ENCODE peak calls at places on chromosomes 16 and 17, in ten cellular contexts. One of them, this sample, is unnamed.

GRCh38 chr16:84881702-84882521 is 62.1 kb downstream of the CRISPLD2 start:
- DNase-seq in esophagus squamous epithelium: no peak
- DNase-seq in ovary: no peak
- DNase-seq in body of pancreas: no peak
- DNase-seq in astrocyte of the spinal cord: peak; percentile 93
- DNase-seq in astrocyte: peak; percentile 91
- DNase-seq in choroid plexus epithelial cell: peak; percentile 88
- DNase-seq in IMR-90: peak; percentile 97
- DNase-seq in AG10803: peak; percentile 91
- DNase-seq in AG04450: peak; percentile 85
- DNase-seq in this sample: peak; percentile 93

GRCh38 chr16:3945751-3946603 is 65.5 kb upstream of the CREBBP start:
- DNase-seq in esophagus squamous epithelium: no peak
- DNase-seq in ovary: no peak
- DNase-seq in body of pancreas: peak; percentile 74
- DNase-seq in astrocyte of the spinal cord: peak; percentile 98
- DNase-seq in astrocyte: peak; percentile 97
- DNase-seq in choroid plexus epithelial cell: peak; percentile 99
- DNase-seq in IMR-90: peak; percentile 99
- DNase-seq in AG10803: peak; percentile 99
- DNase-seq in AG04450: peak; percentile 98
- DNase-seq in this sample: peak; percentile 97

GRCh38 chr17:59746849-59747445 is 39.5 kb downstream of the VMP1 start:
- DNase-seq in esophagus squamous epithelium: no peak
- DNase-seq in ovary: no peak
- DNase-seq in body of pancreas: no peak
- DNase-seq in astrocyte of the spinal cord: peak; percentile 82
- DNase-seq in astrocyte: peak; percentile 39
- DNase-seq in choroid plexus epithelial cell: peak; percentile 80
- DNase-seq in IMR-90: peak; percentile 71
- DNase-seq in AG10803: peak; percentile 74
- DNase-seq in AG04450: no peak
- DNase-seq in this sample: peak; percentile 53

GRCh38 chr16:27240948-27241531 is 27.5 kb downstream of the NSMCE1 start:
- DNase-seq in esophagus squamous epithelium: no peak
- DNase-seq in ovary: peak; percentile 14
- DNase-seq in body of pancreas: no peak
- DNase-seq in astrocyte of the spinal cord: peak; percentile 50
- DNase-seq in astrocyte: peak; percentile 59
- DNase-seq in choroid plexus epithelial cell: peak; percentile 83
- DNase-seq in IMR-90: peak; percentile 80
- DNase-seq in AG10803: peak; percentile 83
- DNase-seq in AG04450: no peak
- DNase-seq in this sample: peak; percentile 81

GRCh38 chr17:68697850-68698313 is 96.7 kb upstream of the FAM20A start:
- DNase-seq in esophagus squamous epithelium: no peak
- DNase-seq in ovary: peak; percentile 62
- DNase-seq in body of pancreas: no peak
- DNase-seq in astrocyte of the spinal cord: peak; percentile 51
- DNase-seq in astrocyte: peak; percentile 19
- DNase-seq in choroid plexus epithelial cell: peak; percentile 85
- DNase-seq in IMR-90: peak; percentile 68
- DNase-seq in AG10803: peak; percentile 89
- DNase-seq in AG04450: no peak
- DNase-seq in this sample: peak; percentile 22

GRCh38 chr16:87178177-87178863 is 138.9 kb downstream of the C16orf95 start:
- DNase-seq in esophagus squamous epithelium: no peak
- DNase-seq in ovary: no peak
- DNase-seq in body of pancreas: no peak
- DNase-seq in astrocyte of the spinal cord: no peak
- DNase-seq in astrocyte: peak; percentile 11
- DNase-seq in choroid plexus epithelial cell: peak; percentile 50
- DNase-seq in IMR-90: no peak
- DNase-seq in AG10803: peak; percentile 23
- DNase-seq in AG04450: no peak
- DNase-seq in this sample: no peak

GRCh38 chr17:39951924-39952664 is 10.7 kb upstream of the GSDMA start:
- DNase-seq in esophagus squamous epithelium: no peak
- DNase-seq in ovary: peak; percentile 44
- DNase-seq in body of pancreas: peak; percentile 22
- DNase-seq in astrocyte of the spinal cord: no peak
- DNase-seq in astrocyte: no peak
- DNase-seq in choroid plexus epithelial cell: no peak
- DNase-seq in IMR-90: no peak
- DNase-seq in AG10803: no peak
- DNase-seq in AG04450: no peak
- DNase-seq in this sample: no peak

GRCh38 chr17:75130632-75131277 is 787 bp downstream of the NT5C start:
- DNase-seq in esophagus squamous epithelium: no peak
- DNase-seq in ovary: peak; percentile 59
- DNase-seq in body of pancreas: peak; percentile 52
- DNase-seq in astrocyte of the spinal cord: peak; percentile 70
- DNase-seq in astrocyte: peak; percentile 39
- DNase-seq in choroid plexus epithelial cell: peak; percentile 75
- DNase-seq in IMR-90: peak; percentile 58
- DNase-seq in AG10803: peak; percentile 50
- DNase-seq in AG04450: no peak
- DNase-seq in this sample: peak; percentile 31

GRCh38 chr17:80899402-80900268 is 92.0 kb upstream of the CHMP6 start:
- DNase-seq in esophagus squamous epithelium: no peak
- DNase-seq in ovary: no peak
- DNase-seq in body of pancreas: peak; percentile 37
- DNase-seq in astrocyte of the spinal cord: no peak
- DNase-seq in astrocyte: no peak
- DNase-seq in choroid plexus epithelial cell: peak; percentile 38
- DNase-seq in IMR-90: peak; percentile 16
- DNase-seq in AG10803: no peak
- DNase-seq in AG04450: no peak
- DNase-seq in this sample: no peak

GRCh38 chr17:64607862-64608565 is 54.1 kb downstream of the SMURF2 start:
- DNase-seq in esophagus squamous epithelium: no peak
- DNase-seq in ovary: no peak
- DNase-seq in body of pancreas: no peak
- DNase-seq in astrocyte of the spinal cord: peak; percentile 33
- DNase-seq in astrocyte: no peak
- DNase-seq in choroid plexus epithelial cell: no peak
- DNase-seq in IMR-90: no peak
- DNase-seq in AG10803: peak; percentile 17
- DNase-seq in AG04450: no peak
- DNase-seq in this sample: no peak

GRCh38 chr16:83475108-83475507 is 332.7 kb upstream of the HSBP1 start:
- DNase-seq in esophagus squamous epithelium: no peak
- DNase-seq in ovary: no peak
- DNase-seq in body of pancreas: no peak
- DNase-seq in astrocyte of the spinal cord: no peak
- DNase-seq in astrocyte: peak; percentile 10
- DNase-seq in choroid plexus epithelial cell: peak; percentile 9
- DNase-seq in IMR-90: peak; percentile 35
- DNase-seq in AG10803: peak; percentile 8
- DNase-seq in AG04450: no peak
- DNase-seq in this sample: no peak

GRCh38 chr16:25823891-25824290 is 132.1 kb downstream of the HS3ST4 start:
- DNase-seq in esophagus squamous epithelium: no peak
- DNase-seq in ovary: no peak
- DNase-seq in body of pancreas: no peak
- DNase-seq in astrocyte of the spinal cord: no peak
- DNase-seq in astrocyte: no peak
- DNase-seq in choroid plexus epithelial cell: no peak
- DNase-seq in IMR-90: no peak
- DNase-seq in AG10803: no peak
- DNase-seq in AG04450: no peak
- DNase-seq in this sample: no peak

GRCh38 chr16:2912330-2913199 is 834 bp downstream of the FLYWCH1 start:
- DNase-seq in esophagus squamous epithelium: no peak
- DNase-seq in ovary: peak; percentile 41
- DNase-seq in body of pancreas: peak; percentile 32
- DNase-seq in astrocyte of the spinal cord: peak; percentile 67
- DNase-seq in astrocyte: peak; percentile 72
- DNase-seq in choroid plexus epithelial cell: peak; percentile 80
- DNase-seq in IMR-90: peak; percentile 73
- DNase-seq in AG10803: peak; percentile 70
- DNase-seq in AG04450: peak; percentile 34
- DNase-seq in this sample: peak; percentile 57

GRCh38 chr17:16936536-16937310 is 35.2 kb downstream of the TNFRSF13B start:
- DNase-seq in esophagus squamous epithelium: no peak
- DNase-seq in ovary: no peak
- DNase-seq in body of pancreas: no peak
- DNase-seq in astrocyte of the spinal cord: no peak
- DNase-seq in astrocyte: no peak
- DNase-seq in choroid plexus epithelial cell: no peak
- DNase-seq in IMR-90: no peak
- DNase-seq in AG10803: no peak
- DNase-seq in AG04450: no peak
- DNase-seq in this sample: no peak

GRCh38 chr17:33983824-33984574 is 271.1 kb upstream of the CCL2 start:
- DNase-seq in esophagus squamous epithelium: no peak
- DNase-seq in ovary: no peak
- DNase-seq in body of pancreas: no peak
- DNase-seq in astrocyte of the spinal cord: no peak
- DNase-seq in astrocyte: no peak
- DNase-seq in choroid plexus epithelial cell: no peak
- DNase-seq in IMR-90: no peak
- DNase-seq in AG10803: no peak
- DNase-seq in AG04450: no peak
- DNase-seq in this sample: no peak

DNA sequence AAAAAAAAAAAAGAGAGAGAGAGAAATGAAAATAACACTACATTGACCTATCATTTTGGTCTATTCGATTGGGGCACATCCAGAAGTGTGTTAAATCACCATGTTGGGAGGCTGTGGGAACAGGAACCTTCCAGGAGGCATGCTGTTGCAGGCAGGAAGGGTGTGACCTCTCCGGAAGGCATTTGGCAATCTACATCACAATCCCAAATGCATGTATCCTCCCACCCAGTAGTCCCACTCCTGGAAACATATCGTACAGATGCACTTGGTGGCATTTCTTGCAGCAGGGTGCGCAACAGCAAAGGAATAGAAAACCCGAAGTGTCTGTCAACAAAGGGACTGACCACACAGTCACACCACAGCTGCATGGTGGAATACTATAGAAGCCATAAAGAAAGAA is 7.9 kb downstream of the PLLP start:
- DNase-seq in esophagus squamous epithelium: no peak
- DNase-seq in ovary: no peak
- DNase-seq in body of pancreas: no peak
- DNase-seq in astrocyte of the spinal cord: no peak
- DNase-seq in astrocyte: no peak
- DNase-seq in choroid plexus epithelial cell: no peak
- DNase-seq in IMR-90: no peak
- DNase-seq in AG10803: no peak
- DNase-seq in AG04450: no peak
- DNase-seq in this sample: no peak
- TF ChIP-seq CTCF in esophagus squamous epithelium: no peak
- TF ChIP-seq CTCF in ovary: no peak
- TF ChIP-seq CTCF in body of pancreas: no peak
- TF ChIP-seq CTCF in astrocyte of the spinal cord: no peak
- TF ChIP-seq CTCF in astrocyte: no peak
- TF ChIP-seq CTCF in choroid plexus epithelial cell: no peak
- TF ChIP-seq CTCF in IMR-90: no peak
- TF ChIP-seq CTCF in AG10803: no peak
- TF ChIP-seq CTCF in AG04450: no peak
- TF ChIP-seq CTCF in this sample: no peak

GRCh38 chr17:19867654-19868395 is at the start of gene ULK2:
- DNase-seq in esophagus squamous epithelium: no peak
- DNase-seq in ovary: peak; percentile 62
- DNase-seq in body of pancreas: peak; percentile 64
- DNase-seq in astrocyte of the spinal cord: peak; percentile 76
- DNase-seq in astrocyte: peak; percentile 72
- DNase-seq in choroid plexus epithelial cell: peak; percentile 79
- DNase-seq in IMR-90: peak; percentile 69
- DNase-seq in AG10803: peak; percentile 86
- DNase-seq in AG04450: peak; percentile 21
- DNase-seq in this sample: peak; percentile 6
- TF ChIP-seq CTCF in esophagus squamous epithelium: no peak
- TF ChIP-seq CTCF in ovary: no peak
- TF ChIP-seq CTCF in body of pancreas: no peak
- TF ChIP-seq CTCF in astrocyte of the spinal cord: peak; percentile 2
- TF ChIP-seq CTCF in astrocyte: no peak
- TF ChIP-seq CTCF in choroid plexus epithelial cell: peak; percentile 2
- TF ChIP-seq CTCF in IMR-90: peak; percentile 37
- TF ChIP-seq CTCF in AG10803: no peak
- TF ChIP-seq CTCF in AG04450: no peak
- TF ChIP-seq CTCF in this sample: no peak

GRCh38 chr16:28585674-28586073 is 11.2 kb downstream of the SULT1A2 start:
- DNase-seq in esophagus squamous epithelium: no peak
- DNase-seq in ovary: no peak
- DNase-seq in body of pancreas: peak; percentile 68
- DNase-seq in astrocyte of the spinal cord: no peak
- DNase-seq in astrocyte: no peak
- DNase-seq in choroid plexus epithelial cell: no peak
- DNase-seq in IMR-90: no peak
- DNase-seq in AG10803: no peak
- DNase-seq in AG04450: no peak
- DNase-seq in this sample: no peak
- TF ChIP-seq CTCF in esophagus squamous epithelium: no peak
- TF ChIP-seq CTCF in ovary: no peak
- TF ChIP-seq CTCF in body of pancreas: no peak
- TF ChIP-seq CTCF in astrocyte of the spinal cord: no peak
- TF ChIP-seq CTCF in astrocyte: no peak
- TF ChIP-seq CTCF in choroid plexus epithelial cell: no peak
- TF ChIP-seq CTCF in IMR-90: no peak
- TF ChIP-seq CTCF in AG10803: no peak
- TF ChIP-seq CTCF in AG04450: no peak
- TF ChIP-seq CTCF in this sample: no peak

GRCh38 chr16:81446318-81447275 is 2.0 kb downstream of the CMIP start:
- DNase-seq in esophagus squamous epithelium: no peak
- DNase-seq in ovary: no peak
- DNase-seq in body of pancreas: peak; percentile 88
- DNase-seq in astrocyte of the spinal cord: no peak
- DNase-seq in astrocyte: peak; percentile 41
- DNase-seq in choroid plexus epithelial cell: no peak
- DNase-seq in IMR-90: peak; percentile 51
- DNase-seq in AG10803: peak; percentile 57
- DNase-seq in AG04450: no peak
- DNase-seq in this sample: peak; percentile 41

GRCh38 chr16:81443688-81444447 is 740 bp upstream of the CMIP start:
- DNase-seq in esophagus squamous epithelium: no peak
- DNase-seq in ovary: peak; percentile 60
- DNase-seq in body of pancreas: peak; percentile 36
- DNase-seq in astrocyte of the spinal cord: no peak
- DNase-seq in astrocyte: no peak
- DNase-seq in choroid plexus epithelial cell: no peak
- DNase-seq in IMR-90: no peak
- DNase-seq in AG10803: no peak
- DNase-seq in AG04450: no peak
- DNase-seq in this sample: no peak

GRCh38 chr16:81444448-81445121 is at the start of gene CMIP:
- DNase-seq in esophagus squamous epithelium: peak; percentile 37
- DNase-seq in ovary: peak; percentile 88
- DNase-seq in body of pancreas: peak; percentile 88
- DNase-seq in astrocyte of the spinal cord: peak; percentile 70
- DNase-seq in astrocyte: peak; percentile 51
- DNase-seq in choroid plexus epithelial cell: peak; percentile 75
- DNase-seq in IMR-90: peak; percentile 72
- DNase-seq in AG10803: peak; percentile 78
- DNase-seq in AG04450: peak; percentile 37
- DNase-seq in this sample: peak; percentile 68

GRCh38 chr16:81445926-81446317 is 1.3 kb downstream of the CMIP start:
- DNase-seq in esophagus squamous epithelium: no peak
- DNase-seq in ovary: peak; percentile 44
- DNase-seq in body of pancreas: no peak
- DNase-seq in astrocyte of the spinal cord: no peak
- DNase-seq in astrocyte: no peak
- DNase-seq in choroid plexus epithelial cell: no peak
- DNase-seq in IMR-90: no peak
- DNase-seq in AG10803: no peak
- DNase-seq in AG04450: no peak
- DNase-seq in this sample: no peak

GRCh38 chr16:81445143-81445922 is 725 bp downstream of the CMIP start:
- DNase-seq in esophagus squamous epithelium: no peak
- DNase-seq in ovary: peak; percentile 47
- DNase-seq in body of pancreas: peak; percentile 60
- DNase-seq in astrocyte of the spinal cord: peak; percentile 35
- DNase-seq in astrocyte: peak; percentile 14
- DNase-seq in choroid plexus epithelial cell: peak; percentile 44
- DNase-seq in IMR-90: peak; percentile 19
- DNase-seq in AG10803: peak; percentile 21
- DNase-seq in AG04450: no peak
- DNase-seq in this sample: peak; percentile 20
- TF ChIP-seq CTCF in esophagus squamous epithelium: no peak
- TF ChIP-seq CTCF in ovary: no peak
- TF ChIP-seq CTCF in body of pancreas: no peak
- TF ChIP-seq CTCF in astrocyte of the spinal cord: peak; percentile 20
- TF ChIP-seq CTCF in astrocyte: no peak
- TF ChIP-seq CTCF in choroid plexus epithelial cell: peak; percentile 32
- TF ChIP-seq CTCF in IMR-90: peak; percentile 29
- TF ChIP-seq CTCF in AG10803: peak; percentile 26
- TF ChIP-seq CTCF in AG04450: peak; percentile 21
- TF ChIP-seq CTCF in this sample: peak; percentile 66